ENCODE peak calls at places on chromosomes 3 and 15, in four cellular contexts. I, G, N and X are unnamed samples.

GRCh38 chr3:179957264-179957845 is 79.4 kb downstream of the PEX5L start:
- DNase-seq in G (no peak), I (no peak), N (no peak), X (no peak)

GRCh38 chr15:90165659-90166489 is 35.3 kb upstream of the SEMA4B start:
- DNase-seq in N (no peak), I (no peak), G (no peak), X (peak)

GRCh38 chr15:99631256-99631655 is 65.5 kb downstream of the MEF2A start:
- DNase-seq in N (no peak), G (no peak), I (no peak), X (no peak)

GRCh38 chr15:90530250-90531051 is 728 bp downstream of the CRTC3 start:
- DNase-seq in G (peak), I (peak), N (peak), X (peak)

GRCh38 chr15:91660174-91660649 is 193.3 kb upstream of the SLCO3A1 start:
- DNase-seq in I (peak), G (no peak), N (no peak), X (no peak)

GRCh38 chr3:192207661-192208060 is 519.7 kb downstream of the FGF12 start:
- DNase-seq in N (no peak), G (no peak), I (no peak), X (no peak)

GRCh38 chr3:195255571-195256501 is 15.1 kb downstream of the XXYLT1 start:
- DNase-seq in I (no peak), G (no peak), N (no peak), X (no peak)

GRCh38 chr15:34584321-34584668 is 844 bp upstream of the GOLGA8B start:
- DNase-seq in N (peak), I (peak), G (no peak), X (no peak)

GRCh38 chr3:79040701-79041100 is 727.1 kb downstream of the ROBO1 start:
- DNase-seq in G (no peak), I (no peak), N (no peak), X (no peak)

GRCh38 chr3:123424321-123424998 is 24.4 kb downstream of the ADCY5 start:
- DNase-seq in I (no peak), G (no peak), N (no peak), X (no peak)
- H3K4me3 ChIP-seq in I (no peak), G (no peak), N (no peak), X (no peak)

GRCh38 chr15:78542647-78543046 is 2.4 kb downstream of the PSMA4 start:
- DNase-seq in N (no peak), I (no peak), G (no peak), X (no peak)

GRCh38 chr15:78540135-78540954 is at the start of gene PSMA4:
- DNase-seq in N (peak), I (peak), G (peak), X (peak)

GRCh38 chr15:78538358-78538757 is 1.9 kb upstream of the PSMA4 start:
- DNase-seq in N (no peak), G (no peak), I (no peak), X (no peak)

GRCh38 chr15:78540955-78541743 is 905 bp downstream of the PSMA4 start:
- DNase-seq in N (no peak), G (no peak), I (no peak), X (no peak)

DNA sequence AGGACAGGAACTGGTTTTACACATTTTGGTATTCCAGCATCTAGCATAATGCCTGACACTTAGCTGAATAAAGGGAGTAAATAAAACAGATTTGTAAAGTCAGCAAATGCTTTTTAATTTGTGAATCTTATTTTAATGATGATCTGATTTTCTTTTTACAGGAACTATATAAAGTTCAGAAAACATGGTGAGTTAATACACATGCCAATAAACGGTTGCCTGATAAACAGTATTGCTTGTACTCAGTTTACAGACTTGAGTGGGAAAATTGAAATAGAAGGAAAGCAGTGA is 1.4 kb downstream of the PSMA4 start:
- DNase-seq in N (no peak), G (no peak), I (no peak), X (no peak)
- H3K27ac ChIP-seq in N (no peak), G (peak), I (no peak), X (no peak)

DNA sequence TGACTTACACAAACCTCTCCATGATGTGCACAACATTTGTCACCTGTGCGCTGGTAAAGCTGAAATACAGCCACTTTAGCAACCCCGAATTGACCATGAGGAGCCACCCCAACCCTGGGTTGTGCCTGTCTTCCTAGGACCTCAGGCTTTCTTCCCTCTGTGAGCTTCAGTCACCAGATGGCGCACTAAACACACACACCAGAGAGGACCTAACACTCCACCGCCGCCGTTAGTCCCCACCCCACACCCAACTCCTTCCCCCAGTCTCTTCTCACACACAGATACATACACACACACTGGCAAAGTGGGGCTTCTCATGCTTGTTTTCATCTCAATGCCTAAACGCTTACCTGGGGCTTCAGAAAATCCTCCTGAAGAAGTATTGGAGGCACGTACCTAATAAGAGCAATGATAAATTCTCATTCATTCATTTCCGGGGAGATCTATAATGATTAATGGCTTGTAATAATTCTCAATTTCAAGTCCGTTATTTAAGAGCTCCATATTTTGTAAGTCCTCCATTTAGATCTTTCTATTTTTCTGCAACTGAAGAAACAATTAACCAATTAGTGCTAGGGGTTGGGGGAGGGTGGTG is 2.1 kb upstream of the CCDC80 start:
- DNase-seq in N (peak), I (peak), G (peak), X (peak)
- H3K4me3 ChIP-seq in N (no peak), I (peak), G (no peak), X (peak)

DNA sequence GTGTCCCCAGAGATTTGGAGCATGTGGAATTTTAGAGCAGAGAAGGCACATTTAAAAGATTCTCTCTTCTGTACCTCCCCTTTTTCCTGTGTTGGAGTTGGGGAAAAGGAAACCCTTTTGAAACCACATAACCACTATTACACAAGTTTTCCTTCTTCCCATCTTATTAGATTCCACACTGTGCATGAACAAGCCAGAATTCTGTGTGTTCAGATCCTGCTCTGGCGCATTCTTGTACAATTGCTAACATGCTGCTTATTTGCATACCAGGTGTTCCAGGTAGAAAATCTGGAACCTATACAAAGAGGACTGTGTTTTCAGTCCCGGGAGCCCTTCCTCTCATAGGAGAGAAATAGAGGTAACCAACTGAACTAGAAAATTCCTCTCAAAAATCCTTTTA is 2.6 kb upstream of the CIB2 start:
- DNase-seq in N (no peak), I (no peak), G (no peak), X (no peak)
- H3K27ac ChIP-seq in N (no peak), I (no peak), G (no peak), X (no peak)

DNA sequence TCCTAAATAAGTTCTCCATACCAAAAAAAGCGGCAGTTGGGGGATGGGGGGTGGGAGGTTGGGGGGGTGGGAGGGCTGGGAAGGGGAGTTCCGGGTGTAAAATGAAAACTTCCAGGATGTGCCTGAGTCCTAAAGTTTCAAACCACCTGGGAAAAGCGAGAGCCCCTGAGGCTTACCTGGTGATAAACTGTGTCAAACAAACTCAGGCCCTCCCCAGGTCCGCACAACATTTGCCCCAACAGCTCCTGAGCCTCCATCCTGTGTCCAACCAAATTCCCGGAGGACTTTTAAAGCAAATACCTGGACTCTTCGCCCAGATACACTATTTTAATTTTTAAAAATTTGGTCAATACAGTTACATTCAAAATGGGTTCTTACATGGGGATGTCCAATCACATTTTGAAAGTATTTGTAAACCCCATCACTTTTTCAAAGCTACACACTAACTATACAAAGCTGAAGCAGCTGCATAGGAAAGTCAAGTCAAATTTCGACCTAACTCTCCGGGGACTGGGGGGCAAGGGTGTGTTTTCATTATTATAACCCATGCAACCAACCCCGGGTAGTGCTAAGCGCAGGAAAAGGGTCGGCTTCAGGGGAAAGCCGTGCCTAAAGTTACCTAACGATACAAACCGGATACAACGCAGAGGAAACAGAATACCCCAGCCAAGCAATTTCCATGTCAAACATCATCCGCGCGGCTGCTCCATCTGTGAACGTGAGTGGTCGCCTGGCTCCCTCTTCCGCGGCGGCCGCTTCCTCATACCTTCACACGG is 680 bp upstream of the FOXB1 start:
- DNase-seq in G (no peak), I (no peak), N (peak), X (no peak)
- H3K4me3 ChIP-seq in G (no peak), I (peak), N (no peak), X (peak)

DNA sequence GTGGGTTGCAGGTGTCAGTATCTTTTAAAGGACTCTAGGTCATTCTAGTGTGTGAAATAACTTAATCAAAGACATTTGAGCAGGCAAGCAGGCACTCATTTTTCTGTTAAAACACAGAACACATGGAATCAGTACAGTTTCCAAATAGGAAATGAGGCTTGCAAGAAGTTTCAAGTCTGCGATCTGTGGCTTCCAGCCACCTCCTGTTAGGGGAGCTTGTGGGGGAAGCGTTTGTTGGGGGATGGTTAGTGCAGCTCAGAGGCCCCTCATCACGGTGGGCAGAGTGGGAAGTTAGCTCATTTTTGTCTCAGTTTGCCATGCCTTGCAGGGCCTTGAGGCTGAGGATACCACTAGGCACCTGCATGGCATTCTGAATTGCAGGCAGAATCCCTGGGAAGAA is 59.9 kb downstream of the SLC6A11 start:
- DNase-seq in N (no peak), G (no peak), I (no peak), X (no peak)
- H3K27ac ChIP-seq in N (no peak), G (no peak), I (no peak), X (no peak)